ENCODE peak calls at places on chromosomes 12 and 14, in ten cellular contexts. O is M059J; T is ovary; D is T follicular helper cell; M is CD4-positive, alpha-beta T cell; H is left colon; I is psoas muscle; V is MCF 10A; K is T-helper 22 cell; C is Daoy. Z is an unnamed sample.

GRCh38 chr14:23604675-23605170 is 26.1 kb upstream of the JPH4 start:
- DNase-seq in O (no peak), T (no peak), D (no peak), M (no peak), H (no peak), I (no peak), V (no peak), K (no peak), C (no peak), Z (no peak)

GRCh38 chr12:67426067-67426466 is 156.9 kb downstream of the CAND1 start:
- DNase-seq in O (peak), T (peak), D (no peak), M (no peak), H (no peak), I (no peak), V (peak), K (no peak), C (peak), Z (peak)

GRCh38 chr14:30085943-30086342 is 158.3 kb upstream of the PRKD1 start:
- DNase-seq in O (no peak), T (no peak), D (no peak), M (no peak), H (no peak), I (no peak), V (no peak), K (no peak), C (no peak), Z (no peak)

GRCh38 chr14:68929623-68930307 is 49.3 kb downstream of the ACTN1 start:
- DNase-seq in O (no peak), T (no peak), D (no peak), M (no peak), H (no peak), I (peak), V (no peak), K (no peak), C (no peak), Z (no peak)

GRCh38 chr12:100142851-100143559 is at the start of gene BLTP3B:
- DNase-seq in O (peak), T (peak), D (peak), M (peak), H (peak), I (peak), V (peak), K (peak), C (peak), Z (no peak)

GRCh38 chr12:107488666-107489065 is 196.9 kb upstream of the PWP1 start:
- DNase-seq in O (no peak), T (no peak), D (no peak), M (no peak), H (no peak), I (no peak), V (peak), K (no peak), C (no peak), Z (no peak)

GRCh38 chr14:100222219-100223093 is 16.5 kb upstream of the YY1 start:
- DNase-seq in O (no peak), T (no peak), D (no peak), M (no peak), H (no peak), I (no peak), V (no peak), K (no peak), C (no peak), Z (no peak)

GRCh38 chr12:63480186-63480585 is 188.1 kb downstream of the DPY19L2 start:
- DNase-seq in O (no peak), T (no peak), D (no peak), M (no peak), H (no peak), I (no peak), V (no peak), K (no peak), C (no peak), Z (no peak)

GRCh38 chr12:130104114-130104513 is 58.1 kb upstream of the FZD10 start:
- DNase-seq in O (no peak), T (no peak), D (no peak), M (no peak), H (no peak), I (no peak), V (no peak), K (no peak), C (no peak), Z (no peak)

GRCh38 chr14:28695109-28695508 is 71.5 kb upstream of the FOXG1 start:
- DNase-seq in O (no peak), T (no peak), D (no peak), M (no peak), H (no peak), I (no peak), V (no peak), K (no peak), C (no peak), Z (no peak)

GRCh38 chr14:70988452-70988851 is 81.2 kb downstream of the PCNX1 start:
- DNase-seq in O (no peak), T (no peak), D (no peak), M (no peak), H (no peak), I (no peak), V (no peak), K (no peak), C (no peak), Z (no peak)

GRCh38 chr12:54029529-54030441 is 1.5 kb downstream of the HOXC6 start:
- DNase-seq in O (no peak), T (peak), D (no peak), M (no peak), H (no peak), I (peak), V (no peak), K (no peak), C (no peak), Z (no peak)

GRCh38 chr14:103542545-103543088 is 13.6 kb downstream of the TRMT61A start:
- DNase-seq in O (peak), T (peak), D (no peak), M (no peak), H (peak), I (peak), V (no peak), K (no peak), C (peak), Z (no peak)

GRCh38 chr12:90311561-90311960 is 602.9 kb upstream of the ATP2B1 start:
- DNase-seq in O (no peak), T (no peak), D (no peak), M (no peak), H (no peak), I (no peak), V (no peak), K (no peak), C (no peak), Z (no peak)

GRCh38 chr14:50726372-50727107 is 58.4 kb upstream of the SAV1 start:
- DNase-seq in O (peak), T (no peak), D (no peak), M (no peak), H (no peak), I (no peak), V (peak), K (no peak), C (peak), Z (no peak)

GRCh38 chr14:106488293-106488692 is 961.9 kb downstream of the TMEM121 start:
- DNase-seq in O (no peak), T (no peak), D (no peak), M (no peak), H (no peak), I (no peak), V (no peak), K (no peak), C (no peak), Z (no peak)

GRCh38 chr14:99568567-99569560 is 35.1 kb downstream of the CCDC85C start:
- DNase-seq in O (peak), T (peak), D (no peak), M (no peak), H (no peak), I (no peak), V (peak), K (no peak), C (peak), Z (no peak)

GRCh38 chr14:65478017-65478416 is 65.5 kb downstream of the FUT8 start:
- DNase-seq in O (no peak), T (no peak), D (no peak), M (no peak), H (no peak), I (no peak), V (no peak), K (no peak), C (no peak), Z (no peak)

GRCh38 chr12:22101749-22102243 is 55.8 kb downstream of the CMAS start:
- DNase-seq in O (peak), T (no peak), D (no peak), M (no peak), H (peak), I (peak), V (peak), K (no peak), C (peak), Z (no peak)

GRCh38 chr12:89421093-89421835 is 69.0 kb upstream of the DUSP6 start:
- DNase-seq in O (no peak), T (no peak), D (no peak), M (no peak), H (no peak), I (no peak), V (no peak), K (no peak), C (no peak), Z (no peak)

GRCh38 chr14:91008759-91009409 is 51.6 kb downstream of the RPS6KA5 start:
- DNase-seq in O (no peak), T (no peak), D (no peak), M (no peak), H (no peak), I (no peak), V (peak), K (no peak), C (no peak), Z (no peak)

GRCh38 chr12:52156757-52157565 is 34.9 kb downstream of the KRT80 start:
- DNase-seq in O (peak), T (peak), D (peak), M (peak), H (peak), I (peak), V (peak), K (peak), C (peak), Z (no peak)

GRCh38 chr12:20374775-20375174 is 6.4 kb downstream of the PDE3A start:
- DNase-seq in O (no peak), T (no peak), D (no peak), M (no peak), H (no peak), I (no peak), V (no peak), K (no peak), C (no peak), Z (no peak)

GRCh38 chr12:64066052-64066451 is 156.0 kb downstream of the KICS2 start:
- DNase-seq in O (peak), T (no peak), D (no peak), M (no peak), H (no peak), I (no peak), V (no peak), K (no peak), C (no peak), Z (no peak)

GRCh38 chr12:12684375-12685106 is 11.4 kb downstream of the GPR19 start:
- DNase-seq in O (peak), T (no peak), D (no peak), M (no peak), H (no peak), I (no peak), V (peak), K (no peak), C (peak), Z (no peak)

GRCh38 chr12:62586850-62587249 is 120.2 kb downstream of the MON2 start:
- DNase-seq in O (no peak), T (no peak), D (no peak), M (no peak), H (no peak), I (no peak), V (no peak), K (no peak), C (no peak), Z (no peak)

Z was measured in SK-N-MC.